ENCODE peak calls at places on chromosomes 1 and 21, in eight cellular contexts. N, U, A, P, D, K, H and B are unnamed samples.
A peak's percentile ranks its signal among the peaks of the same experiment; 100 is the strongest.

GRCh38 chr1:20666804-20667203 is 5.6 kb upstream of the DDOST start:
- DNase-seq in N (peak; percentile 29), U (no peak), A (peak; percentile 21), P (peak; percentile 54), D (no peak), K (no peak), H (no peak), B (no peak)

GRCh38 chr1:220908757-220909156 is 29.5 kb downstream of the HLX start:
- DNase-seq in N (peak; percentile 1), U (no peak), A (peak; percentile 51), P (peak; percentile 48), D (no peak), K (no peak), H (no peak), B (peak; percentile 58)

GRCh38 chr1:24888971-24889670 is 41.0 kb downstream of the RUNX3 start:
- DNase-seq in N (no peak), U (no peak), A (peak; percentile 28), P (peak; percentile 61), D (no peak), K (no peak), H (no peak), B (peak; percentile 97)

GRCh38 chr1:47937586-47937985 is 59.6 kb downstream of the TRABD2B start:
- DNase-seq in N (no peak), U (no peak), A (no peak), P (no peak), D (no peak), K (no peak), H (no peak), B (no peak)

GRCh38 chr1:65832296-65832695 is 39.6 kb downstream of the PDE4B start:
- DNase-seq in N (no peak), U (no peak), A (no peak), P (peak; percentile 66), D (no peak), K (no peak), H (no peak), B (peak; percentile 7)

GRCh38 chr1:215568287-215568692 is 1.2 kb downstream of the KCTD3 start:
- DNase-seq in N (no peak), U (no peak), A (peak; percentile 77), P (peak; percentile 76), D (no peak), K (no peak), H (no peak), B (peak; percentile 64)

GRCh38 chr1:221419513-221420088 is 322.3 kb downstream of the DUSP10 start:
- DNase-seq in N (no peak), U (no peak), A (peak; percentile 92), P (peak; percentile 58), D (no peak), K (no peak), H (no peak), B (peak; percentile 95)

GRCh38 chr21:21751286-21751685 is 753.1 kb downstream of the NCAM2 start:
- DNase-seq in N (no peak), U (no peak), A (no peak), P (no peak), D (no peak), K (no peak), H (no peak), B (no peak)

GRCh38 chr1:59128239-59128736 is 168.6 kb upstream of the FGGY start:
- DNase-seq in N (no peak), U (no peak), A (peak; percentile 73), P (peak; percentile 81), D (no peak), K (no peak), H (no peak), B (peak; percentile 84)

GRCh38 chr1:20359451-20360330 is 69.0 kb downstream of the VWA5B1 start:
- DNase-seq in N (peak; percentile 19), U (no peak), A (no peak), P (no peak), D (no peak), K (peak; percentile 67), H (no peak), B (no peak)

GRCh38 chr1:84117868-84118267 is 26.2 kb upstream of the PRKACB start:
- DNase-seq in N (no peak), U (no peak), A (peak; percentile 76), P (peak; percentile 36), D (no peak), K (no peak), H (no peak), B (peak; percentile 78)

GRCh38 chr1:56403321-56403720 is 176.0 kb downstream of the PLPP3 start:
- DNase-seq in N (no peak), U (no peak), A (no peak), P (no peak), D (no peak), K (no peak), H (no peak), B (no peak)

GRCh38 chr1:200079576-200079975 is 52.1 kb downstream of the NR5A2 start:
- DNase-seq in N (no peak), U (no peak), A (no peak), P (no peak), D (no peak), K (no peak), H (no peak), B (no peak)

GRCh38 chr1:24621121-24621520 is 22.0 kb upstream of the SRRM1 start:
- DNase-seq in N (no peak), U (no peak), A (no peak), P (no peak), D (no peak), K (no peak), H (no peak), B (no peak)

GRCh38 chr1:93625582-93626327 is 55.9 kb downstream of the BCAR3 start:
- DNase-seq in N (no peak), U (no peak), A (peak; percentile 93), P (peak; percentile 94), D (no peak), K (no peak), H (no peak), B (peak; percentile 96)

GRCh38 chr1:2208309-2209239 is 14.0 kb upstream of the FAAP20 start:
- DNase-seq in N (no peak), U (no peak), A (peak; percentile 18), P (peak; percentile 84), D (no peak), K (no peak), H (peak; percentile 86), B (peak; percentile 95)

GRCh38 chr1:228038387-228039005 is 31.7 kb downstream of the WNT3A start:
- DNase-seq in N (no peak), U (no peak), A (no peak), P (no peak), D (no peak), K (no peak), H (no peak), B (no peak)

GRCh38 chr1:174768949-174769348 is 230.8 kb upstream of the CACYBP start:
- DNase-seq in N (no peak), U (no peak), A (no peak), P (no peak), D (no peak), K (no peak), H (no peak), B (no peak)

GRCh38 chr1:214933375-214933774 is 149.2 kb upstream of the KCNK2 start:
- DNase-seq in N (no peak), U (no peak), A (no peak), P (peak; percentile 32), D (no peak), K (peak; percentile 8), H (no peak), B (no peak)

GRCh38 chr21:35206141-35207125 is 157.3 kb upstream of the RUNX1 start:
- DNase-seq in N (no peak), U (no peak), A (no peak), P (no peak), D (peak; percentile 74), K (no peak), H (no peak), B (no peak)

GRCh38 chr1:177869586-177869985 is 100.3 kb downstream of the SEC16B start:
- DNase-seq in N (no peak), U (no peak), A (no peak), P (no peak), D (no peak), K (no peak), H (no peak), B (no peak)

GRCh38 chr1:50271968-50272578 is 151.2 kb downstream of the DMRTA2 start:
- DNase-seq in N (peak; percentile 4), U (peak; percentile 49), A (no peak), P (peak; percentile 18), D (peak; percentile 77), K (no peak), H (peak; percentile 60), B (no peak)

GRCh38 chr21:32764186-32764585 is 7.4 kb downstream of the PAXBP1 start:
- DNase-seq in N (no peak), U (no peak), A (no peak), P (no peak), D (no peak), K (no peak), H (no peak), B (no peak)

GRCh38 chr1:231693361-231694080 is 66.9 kb downstream of the DISC1 start:
- DNase-seq in N (no peak), U (no peak), A (no peak), P (no peak), D (no peak), K (no peak), H (no peak), B (no peak)

GRCh38 chr1:86137458-86137857 is 19.1 kb downstream of the COL24A1 start:
- DNase-seq in N (no peak), U (no peak), A (peak; percentile 65), P (peak; percentile 79), D (no peak), K (no peak), H (no peak), B (peak; percentile 67)

GRCh38 chr1:75575837-75576236 is 35.1 kb downstream of the SLC44A5 start:
- DNase-seq in N (no peak), U (no peak), A (no peak), P (no peak), D (no peak), K (no peak), H (no peak), B (no peak)

GRCh38 chr1:91503975-91504530 is 3.4 kb downstream of the CDC7 start:
- DNase-seq in N (no peak), U (no peak), A (no peak), P (no peak), D (no peak), K (no peak), H (no peak), B (no peak)

GRCh38 chr1:110523011-110523410 is 4.0 kb upstream of the KCNA10 start:
- DNase-seq in N (no peak), U (no peak), A (peak; percentile 41), P (peak; percentile 8), D (no peak), K (no peak), H (no peak), B (no peak)

GRCh38 chr1:22639286-22639685 is 2.9 kb downstream of the C1QA start:
- DNase-seq in N (no peak), U (no peak), A (peak; percentile 67), P (peak; percentile 70), D (no peak), K (no peak), H (no peak), B (peak; percentile 5)

GRCh38 chr21:27631471-27631870 is 664.6 kb upstream of the ADAMTS5 start:
- DNase-seq in N (no peak), U (no peak), A (peak; percentile 70), P (no peak), D (no peak), K (no peak), H (no peak), B (peak; percentile 62)